ENCODE peak calls at places on chromosomes 11 and 22, in six cellular contexts. X, J, B, L, Y and P are unnamed samples. For H3K4me1, the result is how much of the 10 kb centered on the place peaks cover.

GRCh38 chr11:27350503-27350902 is 12.5 kb downstream of the CCDC34 start:
- DNase-seq in X (no peak), Y (no peak), J (no peak), L (no peak), B (no peak), P (no peak)

GRCh38 chr22:21951931-21952465 is 650 bp downstream of the PPM1F start:
- DNase-seq in L (peak), X (no peak), J (peak), Y (peak), B (peak), P (peak)

GRCh38 chr11:43756575-43756974 is 76.0 kb downstream of the HSD17B12 start:
- DNase-seq in X (no peak), B (no peak), L (no peak), Y (no peak), J (no peak), P (no peak)

GRCh38 chr11:65606876-65607613 is 7.0 kb downstream of the MAP3K11 start:
- DNase-seq in J (peak), Y (peak), X (no peak), L (peak), B (peak), P (peak)

GRCh38 chr11:69511358-69512015 is 30.0 kb downstream of the LINC01488 start:
- DNase-seq in B (peak), J (no peak), Y (no peak), X (no peak), L (no peak), P (no peak)

GRCh38 chr22:49525776-49526535 is 301.7 kb downstream of the BRD1 start:
- DNase-seq in L (peak), B (no peak), J (no peak), Y (no peak), X (no peak), P (no peak)

GRCh38 chr11:21774212-21774611 is 418.7 kb upstream of the ANO5 start:
- DNase-seq in Y (no peak), J (peak), L (peak), X (no peak), B (no peak), P (no peak)

GRCh38 chr11:111586305-111586915 is 15.8 kb upstream of the SIK2 start:
- DNase-seq in J (no peak), Y (no peak), B (no peak), L (no peak), X (no peak), P (peak)

GRCh38 chr11:20002312-20003216 is 157.7 kb downstream of the DBX1 start:
- DNase-seq in B (no peak), L (no peak), Y (no peak), J (no peak), X (no peak), P (no peak)

GRCh38 chr11:62081378-62082291 is 42.2 kb upstream of the INCENP start:
- DNase-seq in Y (peak), X (peak), J (peak), L (peak), B (peak), P (peak)

GRCh38 chr22:38940985-38941384 is 16.4 kb upstream of the APOBEC3A start:
- DNase-seq in J (no peak), Y (no peak), L (no peak), B (no peak), X (no peak), P (no peak)

DNA sequence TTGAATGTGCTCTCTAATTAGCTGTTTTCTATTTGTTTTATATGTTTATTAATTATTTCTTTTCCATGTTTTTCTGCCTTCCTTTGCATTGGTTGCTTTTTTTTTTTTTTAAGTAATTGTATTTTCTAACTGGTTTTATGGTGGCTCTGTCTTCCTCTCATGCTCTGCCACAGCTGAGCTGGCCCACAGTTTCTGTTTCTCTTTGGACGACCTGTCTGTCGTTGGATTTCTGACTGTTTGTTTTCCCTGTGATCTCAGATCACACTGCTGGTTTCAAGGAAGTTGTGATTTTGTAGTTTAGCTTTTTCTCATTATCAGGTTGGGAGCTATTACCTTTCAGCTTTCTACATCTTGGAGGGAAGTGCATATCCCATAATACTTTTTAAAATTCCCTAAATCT is 15.9 kb upstream of the OR6M1 start:
- DNase-seq in L (no peak), J (no peak), B (no peak), Y (no peak), X (no peak), P (no peak)
- H3K27ac ChIP-seq in L (no peak), J (no peak), B (no peak), Y (no peak), X (no peak), P (no peak)

DNA sequence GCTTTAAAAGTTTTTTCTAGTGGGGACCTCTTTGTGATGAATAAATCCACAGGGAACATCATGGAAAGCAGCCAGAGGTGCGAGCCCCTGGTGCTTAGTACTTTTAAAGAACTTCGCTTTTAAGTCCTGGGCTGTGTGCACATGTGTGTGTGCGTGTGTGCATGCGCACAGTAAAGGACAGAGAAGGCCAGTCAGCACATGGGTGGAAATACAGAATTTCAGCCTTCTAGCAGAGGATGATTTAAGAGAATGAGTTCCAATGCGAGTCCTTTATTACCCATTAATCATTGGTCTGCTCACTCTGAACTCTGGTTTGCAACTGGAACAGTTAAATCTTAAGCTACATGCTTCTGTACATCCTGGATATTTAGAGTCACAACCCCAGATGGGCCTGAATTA is 18.9 kb downstream of the TEAD1 start:
- DNase-seq in Y (no peak), J (no peak), L (peak), X (no peak), B (no peak), P (no peak)
- H3K4me1 ChIP-seq in Y (under half), J (under half), L (half or more), X (half or more), B (under half), P (half or more)

GRCh38 chr11:59756496-59756840 is 1.3 kb downstream of the STX3 start:
- DNase-seq in L (no peak), B (no peak), J (no peak), Y (no peak), X (peak), P (peak)

GRCh38 chr11:59754494-59754858 is 700 bp upstream of the STX3 start:
- DNase-seq in J (no peak), B (peak), X (no peak), Y (no peak), L (peak), P (no peak)

GRCh38 chr11:59756845-59757244 is 1.7 kb downstream of the STX3 start:
- DNase-seq in Y (peak), J (no peak), B (peak), L (peak), X (no peak), P (peak)

GRCh38 chr11:59754859-59755700 is at the start of gene STX3:
- DNase-seq in Y (peak), X (peak), B (peak), L (peak), J (peak), P (peak)

DNA sequence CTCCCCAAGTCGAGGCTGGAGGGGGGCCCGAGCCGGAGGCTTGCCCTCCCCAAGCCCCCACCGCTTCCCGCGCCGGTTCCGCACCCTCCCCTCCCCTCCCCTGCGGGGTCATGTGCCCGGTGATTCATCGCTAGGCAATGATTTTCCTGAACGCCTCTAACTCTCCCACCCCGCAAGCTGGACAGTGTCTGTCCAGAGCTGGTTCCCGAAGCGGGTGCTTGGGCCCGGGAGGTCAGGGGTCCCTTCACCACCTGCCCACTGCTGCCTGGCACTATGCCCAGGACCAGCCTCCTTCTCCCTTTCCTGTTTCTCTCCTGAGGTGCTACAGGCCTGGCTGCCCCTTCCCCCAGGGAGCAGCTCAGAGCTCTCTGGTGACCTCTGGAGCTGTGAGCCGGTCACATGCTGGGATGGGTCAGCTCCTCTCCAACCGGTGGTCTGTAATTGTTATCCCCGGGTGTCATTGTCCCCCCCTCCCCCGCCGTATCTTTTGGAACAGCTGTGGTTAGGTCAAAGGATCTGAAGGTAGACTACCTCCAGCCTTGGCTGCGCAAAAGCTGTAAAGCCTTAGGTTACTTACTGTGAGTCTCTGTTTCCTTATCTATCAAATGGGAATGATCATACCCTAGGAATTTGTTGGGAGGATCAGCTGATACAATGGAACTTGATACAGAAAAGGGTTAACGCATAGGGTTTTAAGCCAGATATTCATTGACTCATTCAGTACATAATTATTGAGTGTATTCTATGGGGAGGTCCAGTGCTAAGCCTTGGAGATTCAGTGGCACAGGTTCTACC is 722 bp downstream of the STX3 start:
- DNase-seq in B (peak), J (peak), L (peak), Y (peak), X (peak), P (peak)
- H3K27ac ChIP-seq in B (peak), J (peak), L (peak), Y (no peak), X (peak), P (peak)

GRCh38 chr11:63867511-63867910 is 28.6 kb downstream of the MARK2 start:
- DNase-seq in J (no peak), B (no peak), L (no peak), X (no peak), Y (no peak), P (no peak)
- H3K4me1 ChIP-seq in J (under half), B (half or more), L (under half), X (under half), Y (under half), P (under half)

GRCh38 chr22:23829845-23830372 is 8.9 kb downstream of the DERL3 start:
- DNase-seq in X (peak), L (no peak), Y (no peak), B (no peak), J (peak), P (no peak)
- H3K27ac ChIP-seq in X (no peak), L (peak), Y (no peak), B (no peak), J (no peak), P (no peak)

DNA sequence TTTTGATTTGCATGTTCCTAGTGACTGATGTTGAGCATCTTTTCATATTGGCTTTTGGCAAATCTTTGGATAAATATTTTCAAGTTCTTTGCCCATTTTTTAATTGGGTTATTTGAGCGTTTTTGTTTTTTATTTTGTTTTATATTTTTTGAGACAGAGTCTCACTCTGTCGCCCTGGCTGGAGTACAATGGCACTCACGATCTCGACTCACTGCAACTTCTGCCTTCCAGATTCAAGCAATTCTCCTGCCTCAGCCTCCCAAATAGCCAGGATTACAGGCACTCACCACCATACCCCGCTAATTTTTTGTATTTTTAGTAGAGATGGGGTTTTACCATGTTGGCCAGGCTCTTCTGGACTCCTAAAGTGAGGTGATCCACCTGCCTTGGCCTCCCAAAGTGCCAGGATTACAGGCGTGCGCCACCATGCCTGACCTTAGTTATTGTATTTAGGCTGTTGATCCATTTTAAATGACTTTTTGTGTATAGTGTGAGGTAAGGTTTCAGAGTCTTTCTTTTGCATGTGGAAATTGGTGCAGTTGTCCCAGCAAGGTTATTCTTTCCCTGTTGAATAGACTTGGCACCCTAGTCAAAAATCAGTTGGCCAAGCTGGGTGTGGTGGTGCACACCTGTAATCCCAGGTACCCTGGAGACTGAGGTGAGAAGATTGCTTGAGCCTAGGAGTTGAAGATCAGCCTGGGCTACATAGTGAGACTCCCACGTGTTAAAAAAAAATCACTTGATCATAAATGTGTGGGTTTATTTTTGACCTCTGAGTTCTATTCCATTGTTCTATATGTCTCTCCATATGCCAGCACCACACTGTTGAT is 23.7 kb upstream of the AIFM3 start:
- DNase-seq in Y (no peak), X (no peak), B (no peak), J (no peak), L (no peak), P (no peak)
- H3K4me1 ChIP-seq in Y (under half), X (under half), B (half or more), J (under half), L (under half), P (under half)